ENCODE peak calls at places on chromosomes 12 and 14, in nine cellular contexts. One of them, this sample, is unnamed.

GRCh38 chr14:99531221-99532096 is 50.2 kb downstream of the CCNK start:
- DNase-seq in PC-3: no peak
- DNase-seq in SK-N-SH: no peak
- DNase-seq in left cardiac atrium: no peak
- DNase-seq in WTC11: no peak
- DNase-seq in NCI-H1694 treated with DMSO at 0.1 percent for 48 hours: no peak
- DNase-seq in amygdala: no peak
- DNase-seq in caudate nucleus: no peak
- DNase-seq in activated CD4-positive, alpha-beta T cell treated with anti-CD3 and anti-CD28 coated beads, Interleukin-2, amount 50 U/mL, for 1 hour: no peak
- DNase-seq in this sample: peak; percentile 67

GRCh38 chr12:48765753-48766162 is 23.1 kb downstream of the ADCY6 start:
- DNase-seq in PC-3: no peak
- DNase-seq in SK-N-SH: no peak
- DNase-seq in left cardiac atrium: no peak
- DNase-seq in WTC11: no peak
- DNase-seq in NCI-H1694 treated with DMSO at 0.1 percent for 48 hours: no peak
- DNase-seq in amygdala: no peak
- DNase-seq in caudate nucleus: no peak
- DNase-seq in activated CD4-positive, alpha-beta T cell treated with anti-CD3 and anti-CD28 coated beads, Interleukin-2, amount 50 U/mL, for 1 hour: no peak
- DNase-seq in this sample: peak; percentile 53

GRCh38 chr14:85853996-85854526 is 324.1 kb downstream of the FLRT2 start:
- DNase-seq in PC-3: peak; percentile 9
- DNase-seq in SK-N-SH: no peak
- DNase-seq in left cardiac atrium: no peak
- DNase-seq in WTC11: no peak
- DNase-seq in NCI-H1694 treated with DMSO at 0.1 percent for 48 hours: no peak
- DNase-seq in amygdala: no peak
- DNase-seq in caudate nucleus: no peak
- DNase-seq in activated CD4-positive, alpha-beta T cell treated with anti-CD3 and anti-CD28 coated beads, Interleukin-2, amount 50 U/mL, for 1 hour: no peak
- DNase-seq in this sample: no peak

GRCh38 chr12:116539905-116540482 is 19.2 kb upstream of the MAP1LC3B2 start:
- DNase-seq in PC-3: peak; percentile 55
- DNase-seq in SK-N-SH: peak; percentile 67
- DNase-seq in left cardiac atrium: no peak
- DNase-seq in WTC11: peak; percentile 48
- DNase-seq in NCI-H1694 treated with DMSO at 0.1 percent for 48 hours: peak; percentile 62
- DNase-seq in amygdala: peak; percentile 59
- DNase-seq in caudate nucleus: peak; percentile 11
- DNase-seq in activated CD4-positive, alpha-beta T cell treated with anti-CD3 and anti-CD28 coated beads, Interleukin-2, amount 50 U/mL, for 1 hour: no peak
- DNase-seq in this sample: peak; percentile 49

GRCh38 chr12:916240-916639 is 33.3 kb downstream of the RAD52 start:
- DNase-seq in PC-3: no peak
- DNase-seq in SK-N-SH: no peak
- DNase-seq in left cardiac atrium: no peak
- DNase-seq in WTC11: no peak
- DNase-seq in NCI-H1694 treated with DMSO at 0.1 percent for 48 hours: no peak
- DNase-seq in amygdala: no peak
- DNase-seq in caudate nucleus: no peak
- DNase-seq in activated CD4-positive, alpha-beta T cell treated with anti-CD3 and anti-CD28 coated beads, Interleukin-2, amount 50 U/mL, for 1 hour: peak; percentile 13
- DNase-seq in this sample: no peak

GRCh38 chr12:75623631-75624118 is 112.3 kb upstream of the KRR1 start:
- DNase-seq in PC-3: peak; percentile 54
- DNase-seq in SK-N-SH: peak; percentile 15
- DNase-seq in left cardiac atrium: no peak
- DNase-seq in WTC11: peak; percentile 28
- DNase-seq in NCI-H1694 treated with DMSO at 0.1 percent for 48 hours: no peak
- DNase-seq in amygdala: no peak
- DNase-seq in caudate nucleus: no peak
- DNase-seq in activated CD4-positive, alpha-beta T cell treated with anti-CD3 and anti-CD28 coated beads, Interleukin-2, amount 50 U/mL, for 1 hour: no peak
- DNase-seq in this sample: peak; percentile 90

GRCh38 chr14:72916174-72916573 is 10.1 kb upstream of the DCAF4 start:
- DNase-seq in PC-3: peak; percentile 85
- DNase-seq in SK-N-SH: no peak
- DNase-seq in left cardiac atrium: no peak
- DNase-seq in WTC11: no peak
- DNase-seq in NCI-H1694 treated with DMSO at 0.1 percent for 48 hours: no peak
- DNase-seq in amygdala: no peak
- DNase-seq in caudate nucleus: no peak
- DNase-seq in activated CD4-positive, alpha-beta T cell treated with anti-CD3 and anti-CD28 coated beads, Interleukin-2, amount 50 U/mL, for 1 hour: no peak
- DNase-seq in this sample: no peak

GRCh38 chr14:63893701-63894458 is 41.1 kb downstream of the SYNE2 start:
- DNase-seq in PC-3: no peak
- DNase-seq in SK-N-SH: no peak
- DNase-seq in left cardiac atrium: peak; percentile 75
- DNase-seq in WTC11: no peak
- DNase-seq in NCI-H1694 treated with DMSO at 0.1 percent for 48 hours: no peak
- DNase-seq in amygdala: no peak
- DNase-seq in caudate nucleus: no peak
- DNase-seq in activated CD4-positive, alpha-beta T cell treated with anti-CD3 and anti-CD28 coated beads, Interleukin-2, amount 50 U/mL, for 1 hour: no peak
- DNase-seq in this sample: peak; percentile 21

GRCh38 chr12:132162508-132163031 is 18.3 kb downstream of the NOC4L start:
- DNase-seq in PC-3: peak; percentile 48
- DNase-seq in SK-N-SH: peak; percentile 47
- DNase-seq in left cardiac atrium: peak; percentile 34
- DNase-seq in WTC11: no peak
- DNase-seq in NCI-H1694 treated with DMSO at 0.1 percent for 48 hours: no peak
- DNase-seq in amygdala: no peak
- DNase-seq in caudate nucleus: no peak
- DNase-seq in activated CD4-positive, alpha-beta T cell treated with anti-CD3 and anti-CD28 coated beads, Interleukin-2, amount 50 U/mL, for 1 hour: no peak
- DNase-seq in this sample: peak; percentile 62

GRCh38 chr12:132479938-132480619 is 9.9 kb upstream of the FBRSL1 start:
- DNase-seq in PC-3: no peak
- DNase-seq in SK-N-SH: no peak
- DNase-seq in left cardiac atrium: no peak
- DNase-seq in WTC11: no peak
- DNase-seq in NCI-H1694 treated with DMSO at 0.1 percent for 48 hours: no peak
- DNase-seq in amygdala: no peak
- DNase-seq in caudate nucleus: no peak
- DNase-seq in activated CD4-positive, alpha-beta T cell treated with anti-CD3 and anti-CD28 coated beads, Interleukin-2, amount 50 U/mL, for 1 hour: no peak
- DNase-seq in this sample: no peak

GRCh38 chr12:46933947-46934346 is 108.2 kb upstream of the SLC38A4 start:
- DNase-seq in PC-3: peak; percentile 77
- DNase-seq in SK-N-SH: no peak
- DNase-seq in left cardiac atrium: no peak
- DNase-seq in WTC11: no peak
- DNase-seq in NCI-H1694 treated with DMSO at 0.1 percent for 48 hours: peak; percentile 0
- DNase-seq in amygdala: no peak
- DNase-seq in caudate nucleus: no peak
- DNase-seq in activated CD4-positive, alpha-beta T cell treated with anti-CD3 and anti-CD28 coated beads, Interleukin-2, amount 50 U/mL, for 1 hour: no peak
- DNase-seq in this sample: peak; percentile 70